ENCODE peak calls at places on chromosomes 1 and 21, in nine cellular contexts. N, T, K, J, A, F, S, P and G are unnamed samples.

GRCh38 chr1:172443666-172444453 is at the start of gene PIGC:
- DNase-seq in F (peak; percentile 93), P (peak; percentile 96), J (peak; percentile 95), K (peak; percentile 90), S (peak; percentile 92), N (peak; percentile 90), T (peak; percentile 77), A (peak; percentile 77), G (peak; percentile 91)

GRCh38 chr21:46226146-46226545 is 2.4 kb downstream of the LSS start:
- DNase-seq in T (no peak), A (no peak), P (no peak), J (peak; percentile 72), F (no peak), S (no peak), K (no peak), N (no peak), G (no peak)

GRCh38 chr1:65958561-65959350 is 166.1 kb downstream of the PDE4B start:
- DNase-seq in N (peak; percentile 6), A (no peak), F (no peak), K (no peak), S (peak; percentile 46), P (no peak), T (no peak), J (no peak), G (no peak)

GRCh38 chr1:38300616-38301015 is 254.0 kb upstream of the POU3F1 start:
- DNase-seq in K (no peak), J (no peak), T (no peak), A (no peak), F (no peak), N (no peak), S (no peak), P (peak; percentile 72), G (no peak)

GRCh38 chr1:119097380-119097779 is 43.1 kb downstream of the WARS2 start:
- DNase-seq in P (no peak), N (no peak), K (no peak), F (no peak), J (no peak), A (no peak), T (no peak), S (no peak), G (no peak)

GRCh38 chr1:245516178-245516829 is 361.5 kb downstream of the KIF26B start:
- DNase-seq in K (no peak), P (no peak), S (no peak), N (no peak), T (no peak), J (no peak), F (no peak), A (no peak), G (no peak)

GRCh38 chr21:42250422-42251403 is 31.8 kb downstream of the ABCG1 start:
- DNase-seq in F (no peak), N (no peak), K (no peak), J (no peak), P (no peak), S (no peak), A (no peak), T (no peak), G (no peak)

GRCh38 chr1:76209238-76209637 is 134.7 kb downstream of the ST6GALNAC3 start:
- DNase-seq in T (no peak), A (no peak), K (no peak), J (no peak), S (no peak), N (no peak), F (no peak), P (no peak), G (no peak)

GRCh38 chr1:81731989-81732388 is 68.7 kb upstream of the ADGRL2 start:
- DNase-seq in F (no peak), N (no peak), J (no peak), P (no peak), K (no peak), S (no peak), T (no peak), A (no peak), G (no peak)

GRCh38 chr1:92444351-92444750 is 42.4 kb downstream of the GFI1 start:
- DNase-seq in J (no peak), A (no peak), K (no peak), P (peak; percentile 64), T (no peak), N (no peak), S (no peak), F (no peak), G (no peak)

GRCh38 chr1:223135176-223135575 is 7.9 kb downstream of the TLR5 start:
- DNase-seq in K (peak; percentile 59), S (no peak), N (no peak), J (peak; percentile 75), P (no peak), F (peak; percentile 23), T (no peak), A (no peak), G (no peak)

GRCh38 chr1:248752119-248752931 is 3.2 kb downstream of the LYPD8 start:
- DNase-seq in A (no peak), T (no peak), S (no peak), F (no peak), P (no peak), K (no peak), J (no peak), N (no peak), G (no peak)

DNA sequence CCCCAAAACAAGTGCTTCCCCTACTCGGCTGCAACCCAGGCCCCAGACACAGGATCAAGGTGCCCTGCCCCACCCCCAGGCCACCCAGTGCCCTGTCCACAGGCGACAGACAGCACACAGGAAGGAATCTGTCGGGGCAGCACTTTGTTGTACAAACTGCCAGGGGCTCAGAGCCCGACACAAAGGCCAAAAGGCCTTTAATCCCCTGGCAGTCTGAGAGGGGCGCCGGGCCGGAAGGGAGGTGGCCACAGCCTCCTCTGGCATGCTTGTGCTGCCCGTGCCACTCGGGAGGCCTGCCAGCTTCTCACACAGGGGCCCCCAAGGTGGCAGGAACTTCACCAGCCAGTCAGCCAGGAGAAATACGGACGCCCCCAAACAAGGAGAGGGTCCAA is 35.1 kb downstream of the HSPG2 start:
- DNase-seq in P (no peak), T (no peak), S (no peak), K (no peak), J (no peak), N (no peak), A (no peak), F (no peak), G (no peak)
- H3K4me1 ChIP-seq in P (peaks cover 100% of the 10 kb centered on the region), T (peaks cover 2% of the 10 kb centered on the region), S (no peaks in the 10 kb centered on the region), K (peaks cover 26% of the 10 kb centered on the region), J (peaks cover 100% of the 10 kb centered on the region), N (peaks cover 18% of the 10 kb centered on the region), A (peaks cover 4% of the 10 kb centered on the region), F (peaks cover 85% of the 10 kb centered on the region), G (peaks cover 99% of the 10 kb centered on the region)

GRCh38 chr1:173561263-173561662 is 41.6 kb downstream of the SLC9C2 start:
- DNase-seq in K (no peak), F (no peak), A (no peak), P (no peak), T (no peak), N (no peak), J (no peak), S (no peak), G (no peak)

GRCh38 chr1:173560300-173560699 is 42.6 kb downstream of the SLC9C2 start:
- DNase-seq in P (no peak), K (no peak), A (no peak), F (no peak), T (no peak), S (no peak), N (no peak), J (no peak), G (no peak)

GRCh38 chr1:173568483-173568882 is 34.4 kb downstream of the SLC9C2 start:
- DNase-seq in P (no peak), J (no peak), F (no peak), A (no peak), S (no peak), N (no peak), K (no peak), T (no peak), G (no peak)

GRCh38 chr1:173562813-173563212 is 40.1 kb downstream of the SLC9C2 start:
- DNase-seq in J (no peak), T (no peak), A (no peak), N (no peak), S (no peak), F (no peak), P (no peak), K (no peak), G (no peak)
- TF ChIP-seq CTCF in J (no peak), T (no peak), A (no peak), N (no peak), S (peak; percentile 13), F (no peak), P (no peak), K (no peak), G (no peak)

GRCh38 chr1:228836427-228836826 is 101.1 kb downstream of the RHOU start:
- DNase-seq in P (no peak), N (no peak), F (peak; percentile 64), A (no peak), T (no peak), J (no peak), K (no peak), S (no peak), G (peak; percentile 53)

GRCh38 chr1:228837817-228838716 is 102.8 kb downstream of the RHOU start:
- DNase-seq in P (no peak), K (peak; percentile 82), T (no peak), F (peak; percentile 75), A (peak; percentile 26), N (peak; percentile 88), S (no peak), J (peak; percentile 79), G (peak; percentile 80)

GRCh38 chr1:228839656-228840055 is 104.4 kb downstream of the RHOU start:
- DNase-seq in N (no peak), T (no peak), S (no peak), P (no peak), J (no peak), K (no peak), F (no peak), A (no peak), G (no peak)

GRCh38 chr1:228836954-228837481 is 101.7 kb downstream of the RHOU start:
- DNase-seq in A (no peak), K (no peak), N (no peak), S (no peak), F (no peak), P (no peak), T (no peak), J (no peak), G (no peak)

DNA sequence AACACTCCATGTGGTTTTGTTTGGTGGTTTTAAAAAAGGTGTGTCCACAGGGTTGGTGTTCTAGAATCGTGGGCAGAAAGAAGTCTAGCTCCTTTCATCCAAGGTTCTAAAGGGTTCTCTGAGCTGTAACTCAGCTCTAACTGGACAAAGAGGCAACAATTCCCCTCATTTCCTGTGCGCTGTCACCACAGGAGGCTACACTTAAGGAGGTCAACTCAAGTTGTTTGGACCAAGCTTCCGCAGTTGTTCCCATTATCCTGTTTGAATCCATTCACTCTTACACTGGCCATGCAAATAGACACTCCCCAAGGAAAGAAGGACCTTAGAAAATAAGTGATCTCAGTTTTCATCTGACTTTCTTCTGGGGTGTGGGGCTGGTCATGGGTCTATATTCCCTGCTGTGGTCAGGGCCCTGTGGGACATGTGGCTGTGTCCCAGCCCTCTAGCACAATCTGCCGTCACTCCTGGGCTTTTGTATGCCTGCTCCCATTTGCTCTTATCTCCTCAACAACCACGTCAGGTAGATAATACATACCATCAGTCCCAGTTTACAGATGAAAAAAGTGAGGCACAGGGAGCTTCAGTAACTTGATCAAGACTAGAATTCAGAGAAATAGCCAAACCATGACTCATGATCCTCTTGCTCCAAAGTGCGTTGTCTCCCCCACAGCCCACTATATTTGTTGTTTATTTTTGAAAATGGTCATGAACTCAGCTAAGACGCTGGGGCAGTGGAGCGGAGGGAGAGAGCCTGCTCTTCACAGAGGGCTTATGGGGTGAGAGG is 103.6 kb downstream of the RHOU start:
- DNase-seq in P (no peak), K (no peak), A (no peak), T (no peak), S (no peak), N (no peak), J (no peak), F (no peak), G (no peak)
- TF ChIP-seq EP300 in P (no peak), K (no peak), A (no peak), T (no peak), S (no peak), N (no peak), J (no peak), F (no peak), G (no peak)

GRCh38 chr21:33377221-33377620 is 26.0 kb upstream of the IFNGR2 start:
- DNase-seq in S (no peak), N (no peak), J (no peak), K (no peak), A (no peak), P (no peak), T (no peak), F (no peak), G (no peak)
- H3K4me1 ChIP-seq in S (peaks cover 27% of the 10 kb centered on the region), N (peaks cover 35% of the 10 kb centered on the region), J (peaks cover 15% of the 10 kb centered on the region), K (peaks cover 7% of the 10 kb centered on the region), A (no peaks in the 10 kb centered on the region), P (peaks cover 21% of the 10 kb centered on the region), T (no peaks in the 10 kb centered on the region), F (peaks cover 12% of the 10 kb centered on the region), G (peaks cover 52% of the 10 kb centered on the region)